ENCODE peak calls at places on chromosomes 2 and 18, in six cellular contexts. X is tibial nerve, H is HepG2, Z is adrenal gland, W is right lobe of liver, C is K562. N is an unnamed sample. For H3K27me3, the result is how much of the 10 kb centered on the place peaks cover.

GRCh38 chr2:174846941-174847938 is 83.0 kb upstream of the CHRNA1 start:
- DNase-seq in H (no peak), Z (peak), X (no peak), C (no peak), W (no peak), N (no peak)

GRCh38 chr2:192558637-192559036 is 363.9 kb upstream of the TMEFF2 start:
- DNase-seq in X (no peak), C (no peak), Z (no peak), W (no peak), H (no peak), N (no peak)

GRCh38 chr2:236632295-236633218 is 62.9 kb downstream of the ACKR3 start:
- DNase-seq in W (no peak), H (no peak), C (no peak), Z (peak), X (no peak), N (no peak)

GRCh38 chr18:79573921-79574491 is 105.6 kb upstream of the CTDP1 start:
- DNase-seq in Z (no peak), C (no peak), X (no peak), W (peak), H (no peak), N (no peak)

GRCh38 chr2:224869601-224870000 is 153.4 kb upstream of the CCDC195 start:
- DNase-seq in Z (no peak), W (no peak), C (no peak), X (no peak), H (no peak), N (no peak)

GRCh38 chr2:130365075-130365474 is 9.2 kb downstream of the PTPN18 start:
- DNase-seq in W (no peak), Z (no peak), X (no peak), H (no peak), C (no peak), N (no peak)

GRCh38 chr2:46943881-46944798 is 28.5 kb upstream of the MCFD2 start:
- DNase-seq in W (no peak), Z (no peak), X (no peak), C (no peak), H (no peak), N (no peak)

GRCh38 chr18:60676807-60677206 is 304.2 kb upstream of the MC4R start:
- DNase-seq in X (no peak), Z (no peak), C (no peak), H (no peak), W (no peak), N (no peak)

GRCh38 chr18:32980896-32981295 is 208.1 kb upstream of the KLHL14 start:
- DNase-seq in X (no peak), W (no peak), C (no peak), Z (no peak), H (no peak), N (no peak)

GRCh38 chr2:127986548-127987079 is 41.2 kb downstream of the SAP130 start:
- DNase-seq in Z (no peak), W (no peak), C (no peak), X (no peak), H (no peak), N (no peak)

GRCh38 chr2:61135510-61135909 is 26.5 kb upstream of the C2orf74 start:
- DNase-seq in Z (peak), X (no peak), H (peak), W (no peak), C (no peak), N (no peak)

GRCh38 chr2:108449410-108450200 is 599 bp downstream of the GCC2 start:
- DNase-seq in C (peak), H (peak), X (peak), W (no peak), Z (peak), N (peak)

GRCh38 chr2:141676139-141676538 is 454.7 kb downstream of the LRP1B start:
- DNase-seq in C (no peak), Z (no peak), W (no peak), H (no peak), X (no peak), N (no peak)

GRCh38 chr2:58638256-58638795 is 397.2 kb upstream of the FANCL start:
- DNase-seq in Z (no peak), X (no peak), C (no peak), H (no peak), W (no peak), N (no peak)

GRCh38 chr2:213789940-213790339 is 505.7 kb downstream of the SPAG16 start:
- DNase-seq in X (no peak), C (no peak), H (no peak), W (no peak), Z (no peak), N (no peak)

GRCh38 chr2:239546541-239546940 is 145.7 kb upstream of the HDAC4 start:
- DNase-seq in Z (no peak), W (no peak), H (no peak), C (no peak), X (no peak), N (no peak)

GRCh38 chr2:12506846-12507245 is 209.9 kb upstream of the TRIB2 start:
- DNase-seq in Z (no peak), W (no peak), C (no peak), X (no peak), H (no peak), N (no peak)

GRCh38 chr2:1741851-1742250 is 2.5 kb downstream of the PXDN start:
- DNase-seq in X (no peak), W (no peak), C (no peak), Z (peak), H (no peak), N (no peak)

GRCh38 chr2:189602233-189602632 is 21.6 kb upstream of the SLC40A1 start:
- DNase-seq in Z (no peak), H (no peak), C (no peak), X (no peak), W (no peak), N (peak)

GRCh38 chr2:240322231-240322955 is 113.1 kb upstream of the GPC1 start:
- DNase-seq in W (no peak), C (no peak), X (no peak), H (no peak), Z (peak), N (peak)

GRCh38 chr2:104866883-104867350 is 13.0 kb downstream of the POU3F3 start:
- DNase-seq in Z (no peak), X (no peak), H (no peak), C (no peak), W (no peak), N (no peak)

GRCh38 chr2:4130651-4131050 is 427.3 kb downstream of the DCDC2C start:
- DNase-seq in C (no peak), H (no peak), W (no peak), Z (no peak), X (no peak), N (no peak)

GRCh38 chr2:82852787-82853186 is 1606.3 kb downstream of the SUCLG1 start:
- DNase-seq in C (no peak), X (no peak), W (no peak), H (no peak), Z (no peak), N (no peak)
- H3K27me3 ChIP-seq in C (under half), X (under half), W (under half), H (under half), Z (under half), N (under half)

GRCh38 chr2:65435625-65436168 is 3.3 kb upstream of the SPRED2 start:
- DNase-seq in Z (peak), C (peak), H (peak), X (peak), W (peak), N (peak)
- TF ChIP-seq POLR2A in Z (peak), C (no peak), H (peak), X (peak), W (no peak), N (peak)

GRCh38 chr2:187580462-187581124 is 26.4 kb upstream of the TFPI start:
- DNase-seq in C (peak), H (peak), W (no peak), X (no peak), Z (no peak), N (no peak)
- H3K4me3 ChIP-seq in C (no peak), H (peak), W (peak), X (peak), Z (no peak), N (no peak)

GRCh38 chr2:181682026-181682789 is 1.9 kb upstream of the NEUROD1 start:
- DNase-seq in X (no peak), W (no peak), H (no peak), C (no peak), Z (no peak), N (no peak)
- H3K27me3 ChIP-seq in X (under half), W (under half), H (under half), C (half or more), Z (half or more), N (under half)

GRCh38 chr2:54845514-54845913 is 122.1 kb downstream of the EML6 start:
- DNase-seq in C (no peak), X (no peak), Z (no peak), W (no peak), H (no peak), N (no peak)
- TF ChIP-seq POLR2A in C (no peak), X (no peak), Z (no peak), W (no peak), H (no peak), N (no peak)

DNA sequence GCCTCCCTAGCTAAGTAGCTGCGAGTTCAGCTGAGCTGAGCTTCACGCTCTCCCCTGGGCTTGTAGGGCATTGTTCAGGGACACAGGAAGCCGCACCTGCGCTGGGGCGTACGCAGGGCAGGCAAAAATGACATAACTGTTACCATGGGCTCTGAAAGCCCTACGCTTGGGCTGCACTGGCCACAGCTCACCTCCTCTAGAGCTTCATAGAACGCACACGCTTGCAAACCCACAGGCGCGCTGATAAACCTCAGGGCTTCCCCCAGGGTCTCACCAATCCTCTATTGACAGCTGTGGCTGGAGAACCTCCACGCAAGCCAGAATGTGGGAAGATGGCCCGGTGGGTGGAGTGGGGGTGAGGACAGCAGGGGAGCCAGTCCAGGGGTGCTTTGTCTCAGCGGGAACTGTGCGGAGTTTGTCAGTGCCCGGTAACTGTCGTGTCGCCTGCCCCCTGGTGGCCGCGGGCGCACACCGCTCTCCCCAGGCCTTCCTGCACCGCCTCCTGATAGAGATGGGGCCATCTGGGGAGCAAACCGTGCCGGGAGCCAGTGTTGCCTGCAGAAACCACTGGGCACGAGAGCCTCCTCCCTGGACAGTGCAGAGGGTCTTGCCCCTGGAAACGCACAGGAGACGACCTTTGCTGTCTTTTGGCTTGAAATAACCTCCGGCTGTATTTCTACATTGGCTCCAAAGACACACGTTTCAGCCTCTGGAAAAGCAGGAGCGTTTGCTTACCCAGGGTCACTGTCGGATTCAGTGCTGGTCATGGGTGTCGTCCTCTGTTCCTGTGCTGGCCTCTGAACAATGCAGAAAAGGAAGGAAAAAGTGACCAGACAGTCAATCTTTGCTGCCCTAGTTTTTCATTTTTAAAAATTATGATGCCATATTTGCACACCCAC is 17.0 kb upstream of the CIDEA start:
- DNase-seq in X (peak), H (peak), C (peak), Z (peak), W (peak), N (peak)
- H3K4me3 ChIP-seq in X (no peak), H (no peak), C (no peak), Z (no peak), W (no peak), N (no peak)

GRCh38 chr2:44944952-44945612 is 3.6 kb downstream of the SIX3 start:
- DNase-seq in Z (no peak), X (no peak), C (no peak), W (no peak), H (no peak), N (no peak)

GRCh38 chr2:44946681-44947360 is 5.3 kb downstream of the SIX3 start:
- DNase-seq in C (no peak), X (no peak), W (no peak), Z (no peak), H (no peak), N (no peak)

GRCh38 chr2:44944102-44944951 is 2.8 kb downstream of the SIX3 start:
- DNase-seq in X (no peak), H (no peak), C (no peak), W (no peak), Z (no peak), N (no peak)

GRCh38 chr2:44943693-44944101 is 2.2 kb downstream of the SIX3 start:
- DNase-seq in H (no peak), Z (no peak), X (no peak), C (no peak), W (no peak), N (no peak)

DNA sequence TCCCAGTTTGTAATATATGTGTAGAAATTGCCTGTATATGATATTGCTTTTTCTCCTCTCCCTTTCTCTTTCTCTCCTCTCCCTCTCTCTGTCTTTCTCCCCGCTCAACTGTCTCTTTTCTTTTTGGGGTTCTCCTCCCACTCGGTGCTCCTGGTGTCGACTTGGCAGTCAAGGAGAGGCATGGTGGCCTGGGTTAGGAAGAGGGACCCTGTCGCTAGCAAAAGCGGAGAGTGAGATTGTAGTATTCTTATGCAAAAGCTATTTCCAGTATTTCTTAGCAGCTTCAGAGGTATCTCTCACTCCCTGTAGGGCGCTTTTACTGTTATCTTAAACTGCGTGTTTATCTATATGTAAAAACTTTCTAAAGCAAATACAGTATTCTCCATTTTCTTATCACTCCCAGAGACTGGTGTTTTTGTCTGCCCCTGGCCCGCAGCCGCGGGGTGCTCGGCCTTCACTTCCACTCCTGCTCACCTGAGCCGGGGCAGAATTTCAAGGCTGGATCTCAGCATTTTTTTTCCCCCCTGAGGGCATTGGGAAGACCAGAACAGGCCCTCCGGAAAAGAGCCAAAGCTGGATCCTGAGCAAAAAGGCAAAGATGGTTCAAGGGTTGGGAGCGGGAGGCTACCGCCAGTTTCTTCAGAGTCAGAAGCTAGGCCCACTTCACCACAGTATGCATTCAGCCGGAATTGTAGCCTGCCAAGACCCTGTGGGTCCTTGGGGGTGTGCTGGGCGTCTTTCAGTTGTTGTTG is 4.3 kb downstream of the SIX3 start:
- DNase-seq in W (no peak), C (no peak), Z (no peak), H (no peak), X (no peak), N (no peak)
- H3K27me3 ChIP-seq in W (under half), C (half or more), Z (half or more), H (under half), X (under half), N (under half)